ENCODE peak calls at places on chromosomes 4 and X, in nine cellular contexts. One of them, this sample, is unnamed.

GRCh38 chrX:107712231-107713204 is 63.1 kb downstream of the TSC22D3 start:
- DNase-seq in tibial artery: peak
- DNase-seq in breast epithelium: no peak
- DNase-seq in colonic mucosa: no peak
- DNase-seq in tibial nerve: no peak
- DNase-seq in stomach: no peak
- DNase-seq in cardiac muscle cell: peak
- DNase-seq in CD8-positive, alpha-beta memory T cell: no peak
- DNase-seq in lower lobe of right lung: no peak
- DNase-seq in this sample: no peak

GRCh38 chr4:141686146-141686775 is 49.9 kb downstream of the IL15 start:
- DNase-seq in tibial artery: no peak
- DNase-seq in CD8-positive, alpha-beta memory T cell: no peak
- DNase-seq in lower lobe of right lung: no peak
- DNase-seq in tibial nerve: no peak
- DNase-seq in colonic mucosa: no peak
- DNase-seq in cardiac muscle cell: peak
- DNase-seq in stomach: no peak
- DNase-seq in breast epithelium: no peak
- DNase-seq in this sample: peak

GRCh38 chrX:2385224-2385623 is 115.6 kb downstream of the DHRSX start:
- DNase-seq in tibial nerve: no peak
- DNase-seq in lower lobe of right lung: no peak
- DNase-seq in breast epithelium: no peak
- DNase-seq in colonic mucosa: no peak
- DNase-seq in cardiac muscle cell: peak
- DNase-seq in stomach: no peak
- DNase-seq in tibial artery: no peak
- DNase-seq in CD8-positive, alpha-beta memory T cell: no peak
- DNase-seq in this sample: peak

GRCh38 chrX:112731793-112732192 is 52.1 kb upstream of the LHFPL1 start:
- DNase-seq in tibial artery: no peak
- DNase-seq in breast epithelium: no peak
- DNase-seq in cardiac muscle cell: peak
- DNase-seq in tibial nerve: no peak
- DNase-seq in colonic mucosa: no peak
- DNase-seq in stomach: no peak
- DNase-seq in CD8-positive, alpha-beta memory T cell: no peak
- DNase-seq in lower lobe of right lung: no peak
- DNase-seq in this sample: no peak

GRCh38 chr4:81930506-81931238 is 443.1 kb downstream of the HNRNPD start:
- DNase-seq in CD8-positive, alpha-beta memory T cell: no peak
- DNase-seq in colonic mucosa: no peak
- DNase-seq in cardiac muscle cell: no peak
- DNase-seq in lower lobe of right lung: no peak
- DNase-seq in stomach: no peak
- DNase-seq in tibial artery: no peak
- DNase-seq in tibial nerve: no peak
- DNase-seq in breast epithelium: no peak
- DNase-seq in this sample: no peak

GRCh38 chr4:37865450-37865849 is 25.4 kb upstream of the TBC1D1 start:
- DNase-seq in colonic mucosa: no peak
- DNase-seq in tibial artery: no peak
- DNase-seq in lower lobe of right lung: no peak
- DNase-seq in CD8-positive, alpha-beta memory T cell: no peak
- DNase-seq in cardiac muscle cell: peak
- DNase-seq in stomach: no peak
- DNase-seq in tibial nerve: no peak
- DNase-seq in breast epithelium: no peak
- DNase-seq in this sample: no peak

GRCh38 chr4:76504613-76505465 is 69.8 kb downstream of the SHROOM3 start:
- DNase-seq in colonic mucosa: no peak
- DNase-seq in cardiac muscle cell: peak
- DNase-seq in CD8-positive, alpha-beta memory T cell: no peak
- DNase-seq in stomach: no peak
- DNase-seq in breast epithelium: no peak
- DNase-seq in tibial artery: no peak
- DNase-seq in lower lobe of right lung: no peak
- DNase-seq in tibial nerve: no peak
- DNase-seq in this sample: no peak

GRCh38 chrX:15674514-15674898 is 9.9 kb upstream of the CLTRN start:
- DNase-seq in tibial artery: peak
- DNase-seq in lower lobe of right lung: peak
- DNase-seq in colonic mucosa: peak
- DNase-seq in cardiac muscle cell: peak
- DNase-seq in tibial nerve: peak
- DNase-seq in stomach: peak
- DNase-seq in CD8-positive, alpha-beta memory T cell: peak
- DNase-seq in breast epithelium: peak
- DNase-seq in this sample: peak

GRCh38 chrX:8139713-8140112 is 31.4 kb downstream of the VCX2 start:
- DNase-seq in cardiac muscle cell: peak
- DNase-seq in stomach: no peak
- DNase-seq in tibial nerve: no peak
- DNase-seq in CD8-positive, alpha-beta memory T cell: no peak
- DNase-seq in tibial artery: no peak
- DNase-seq in breast epithelium: no peak
- DNase-seq in colonic mucosa: no peak
- DNase-seq in lower lobe of right lung: peak
- DNase-seq in this sample: no peak

GRCh38 chr4:105594094-105595010 is 41.9 kb downstream of the ARHGEF38 start:
- DNase-seq in breast epithelium: no peak
- DNase-seq in CD8-positive, alpha-beta memory T cell: no peak
- DNase-seq in lower lobe of right lung: no peak
- DNase-seq in colonic mucosa: no peak
- DNase-seq in stomach: no peak
- DNase-seq in cardiac muscle cell: no peak
- DNase-seq in tibial artery: no peak
- DNase-seq in tibial nerve: no peak
- DNase-seq in this sample: no peak

GRCh38 chrX:43679058-43679457 is 23.0 kb downstream of the MAOA start:
- DNase-seq in cardiac muscle cell: no peak
- DNase-seq in stomach: no peak
- DNase-seq in CD8-positive, alpha-beta memory T cell: no peak
- DNase-seq in colonic mucosa: no peak
- DNase-seq in tibial nerve: no peak
- DNase-seq in lower lobe of right lung: no peak
- DNase-seq in tibial artery: no peak
- DNase-seq in breast epithelium: no peak
- DNase-seq in this sample: no peak
- H3K27ac ChIP-seq in cardiac muscle cell: no peak
- H3K27ac ChIP-seq in stomach: no peak
- H3K27ac ChIP-seq in CD8-positive, alpha-beta memory T cell: no peak
- H3K27ac ChIP-seq in colonic mucosa: no peak
- H3K27ac ChIP-seq in tibial nerve: no peak
- H3K27ac ChIP-seq in lower lobe of right lung: no peak
- H3K27ac ChIP-seq in tibial artery: no peak
- H3K27ac ChIP-seq in breast epithelium: no peak
- H3K27ac ChIP-seq in this sample: no peak

DNA sequence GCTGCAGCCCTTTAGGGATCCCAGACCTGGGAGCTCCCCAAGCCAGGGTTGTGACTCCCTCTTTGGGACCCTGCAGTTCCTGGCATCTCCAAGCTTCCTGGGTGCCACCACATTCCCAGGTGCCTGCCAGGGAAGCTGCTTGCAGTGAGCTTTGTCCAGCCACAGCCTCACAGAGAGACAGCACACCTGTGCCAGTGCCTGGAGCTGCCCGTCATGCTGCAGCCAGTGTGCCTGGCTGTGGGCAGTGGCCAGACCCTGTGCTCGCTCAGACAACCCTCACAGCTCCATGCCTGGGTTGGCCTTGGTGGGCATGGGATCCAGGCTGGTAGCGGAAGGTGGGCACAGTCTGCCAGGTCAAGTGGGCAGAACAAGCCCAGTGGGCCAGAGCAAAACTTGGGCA is 36.0 kb downstream of the TMPRSS11A start:
- DNase-seq in CD8-positive, alpha-beta memory T cell: no peak
- DNase-seq in tibial artery: no peak
- DNase-seq in cardiac muscle cell: no peak
- DNase-seq in colonic mucosa: no peak
- DNase-seq in stomach: no peak
- DNase-seq in breast epithelium: no peak
- DNase-seq in tibial nerve: no peak
- DNase-seq in lower lobe of right lung: no peak
- DNase-seq in this sample: no peak
- H3K27ac ChIP-seq in CD8-positive, alpha-beta memory T cell: no peak
- H3K27ac ChIP-seq in tibial artery: no peak
- H3K27ac ChIP-seq in cardiac muscle cell: no peak
- H3K27ac ChIP-seq in colonic mucosa: no peak
- H3K27ac ChIP-seq in stomach: no peak
- H3K27ac ChIP-seq in breast epithelium: no peak
- H3K27ac ChIP-seq in tibial nerve: no peak
- H3K27ac ChIP-seq in lower lobe of right lung: no peak
- H3K27ac ChIP-seq in this sample: peak

GRCh38 chr4:168734703-168735688 is 238.1 kb downstream of the PALLD start:
- DNase-seq in stomach: no peak
- DNase-seq in tibial artery: no peak
- DNase-seq in CD8-positive, alpha-beta memory T cell: no peak
- DNase-seq in lower lobe of right lung: no peak
- DNase-seq in breast epithelium: no peak
- DNase-seq in cardiac muscle cell: no peak
- DNase-seq in tibial nerve: no peak
- DNase-seq in colonic mucosa: no peak
- DNase-seq in this sample: no peak
- H3K27ac ChIP-seq in stomach: no peak
- H3K27ac ChIP-seq in tibial artery: peak
- H3K27ac ChIP-seq in CD8-positive, alpha-beta memory T cell: no peak
- H3K27ac ChIP-seq in lower lobe of right lung: peak
- H3K27ac ChIP-seq in breast epithelium: peak
- H3K27ac ChIP-seq in cardiac muscle cell: peak
- H3K27ac ChIP-seq in tibial nerve: no peak
- H3K27ac ChIP-seq in colonic mucosa: no peak
- H3K27ac ChIP-seq in this sample: no peak

GRCh38 chr4:44522761-44523445 is 74.3 kb upstream of the KCTD8 start:
- DNase-seq in CD8-positive, alpha-beta memory T cell: no peak
- DNase-seq in colonic mucosa: no peak
- DNase-seq in stomach: no peak
- DNase-seq in lower lobe of right lung: no peak
- DNase-seq in tibial artery: no peak
- DNase-seq in breast epithelium: no peak
- DNase-seq in tibial nerve: no peak
- DNase-seq in cardiac muscle cell: no peak
- DNase-seq in this sample: no peak
- H3K27ac ChIP-seq in CD8-positive, alpha-beta memory T cell: no peak
- H3K27ac ChIP-seq in colonic mucosa: no peak
- H3K27ac ChIP-seq in stomach: no peak
- H3K27ac ChIP-seq in lower lobe of right lung: no peak
- H3K27ac ChIP-seq in tibial artery: no peak
- H3K27ac ChIP-seq in breast epithelium: no peak
- H3K27ac ChIP-seq in tibial nerve: no peak
- H3K27ac ChIP-seq in cardiac muscle cell: no peak
- H3K27ac ChIP-seq in this sample: peak

This sample was measured in epithelial cell of prostate.